ENCODE peak calls at places on chromosomes 4 and X, in nine cellular contexts. D is HL-60, Q is GM23338, B is suprapubic skin, H is H1, K is breast epithelium, F is sigmoid colon, S is Panc1, Y is SK-N-SH. J is an unnamed sample.

GRCh38 chr4:80173387-80173786 is 23.9 kb upstream of the PRDM8 start:
- DNase-seq in D (no peak), Q (no peak), B (no peak), H (no peak), K (no peak), F (no peak), S (no peak), Y (no peak), J (no peak)

GRCh38 chr4:20761382-20761781 is 61.1 kb downstream of the PACRGL start:
- DNase-seq in D (no peak), Q (peak; percentile 7), B (no peak), H (no peak), K (no peak), F (no peak), S (no peak), Y (no peak), J (no peak)

GRCh38 chrX:140391313-140391712 is 113.6 kb downstream of the SOX3 start:
- DNase-seq in D (no peak), Q (no peak), B (no peak), H (no peak), K (peak; percentile 24), F (no peak), S (no peak), Y (no peak), J (no peak)

GRCh38 chr4:73897380-73898136 is 28.4 kb downstream of the CXCL1 start:
- DNase-seq in D (no peak), Q (no peak), B (no peak), H (no peak), K (no peak), F (no peak), S (no peak), Y (no peak), J (no peak)

GRCh38 chr4:101853691-101854090 is 63.2 kb downstream of the BANK1 start:
- DNase-seq in D (no peak), Q (no peak), B (no peak), H (no peak), K (no peak), F (no peak), S (no peak), Y (no peak), J (no peak)

GRCh38 chr4:98262431-98262830 is 1.2 kb downstream of the RAP1GDS1 start:
- DNase-seq in D (no peak), Q (peak; percentile 8), B (no peak), H (no peak), K (no peak), F (no peak), S (no peak), Y (no peak), J (no peak)

GRCh38 chr4:4578981-4579380 is 37.1 kb upstream of the STX18 start:
- DNase-seq in D (no peak), Q (peak; percentile 46), B (no peak), H (no peak), K (no peak), F (no peak), S (no peak), Y (no peak), J (no peak)

GRCh38 chr4:2343476-2343875 is 75.0 kb downstream of the ZFYVE28 start:
- DNase-seq in D (no peak), Q (no peak), B (peak; percentile 38), H (no peak), K (peak; percentile 2), F (peak; percentile 30), S (no peak), Y (no peak), J (no peak)

GRCh38 chrX:115233497-115234219 is at the start of gene LRCH2:
- DNase-seq in D (no peak), Q (peak; percentile 55), B (no peak), H (peak; percentile 55), K (no peak), F (peak; percentile 66), S (no peak), Y (peak; percentile 86), J (no peak)

GRCh38 chr4:78885598-78885997 is 53.6 kb downstream of the PAQR3 start:
- DNase-seq in D (no peak), Q (no peak), B (no peak), H (no peak), K (no peak), F (no peak), S (no peak), Y (no peak), J (no peak)

GRCh38 chr4:126906466-126906865 is 726.3 kb upstream of the INTU start:
- DNase-seq in D (no peak), Q (peak; percentile 44), B (no peak), H (no peak), K (no peak), F (no peak), S (no peak), Y (no peak), J (no peak)

GRCh38 chrX:10062352-10062751 is 94.4 kb upstream of the CLCN4 start:
- DNase-seq in D (no peak), Q (no peak), B (no peak), H (no peak), K (no peak), F (no peak), S (no peak), Y (no peak), J (no peak)

GRCh38 chr4:13478707-13479106 is 5.4 kb downstream of the RAB28 start:
- DNase-seq in D (no peak), Q (no peak), B (no peak), H (no peak), K (no peak), F (no peak), S (no peak), Y (no peak), J (no peak)

GRCh38 chrX:153592966-153593688 is 5.8 kb downstream of the CCNQ start:
- DNase-seq in D (no peak), Q (no peak), B (no peak), H (no peak), K (no peak), F (no peak), S (no peak), Y (peak; percentile 83), J (no peak)

GRCh38 chrX:107766470-107767140 is 9.0 kb downstream of the TSC22D3 start:
- DNase-seq in D (no peak), Q (no peak), B (no peak), H (no peak), K (no peak), F (peak; percentile 88), S (no peak), Y (no peak), J (no peak)

GRCh38 chr4:166460769-166461550 is 587.9 kb downstream of the TLL1 start:
- DNase-seq in D (no peak), Q (no peak), B (no peak), H (no peak), K (no peak), F (no peak), S (no peak), Y (no peak), J (no peak)

GRCh38 chrX:153662266-153662665 is 11.3 kb downstream of the PNCK start:
- DNase-seq in D (no peak), Q (peak; percentile 81), B (peak; percentile 73), H (peak; percentile 76), K (no peak), F (peak; percentile 71), S (no peak), Y (peak; percentile 27), J (no peak)

GRCh38 chr4:1030559-1030958 is 19.1 kb downstream of the FGFRL1 start:
- DNase-seq in D (no peak), Q (no peak), B (no peak), H (no peak), K (no peak), F (no peak), S (no peak), Y (no peak), J (no peak)

GRCh38 chrX:39611468-39611867 is 486.3 kb downstream of the BCOR start:
- DNase-seq in D (no peak), Q (no peak), B (no peak), H (no peak), K (no peak), F (no peak), S (no peak), Y (no peak), J (no peak)
- TF ChIP-seq POLR2AphosphoS5 in D (no peak), Q (no peak), B (no peak), H (no peak), K (no peak), F (no peak), S (no peak), Y (no peak), J (no peak)

GRCh38 chr4:122854860-122855259 is 28.2 kb downstream of the FGF2 start:
- DNase-seq in D (no peak), Q (no peak), B (no peak), H (no peak), K (peak; percentile 82), F (no peak), S (no peak), Y (no peak), J (no peak)
- H3K4me3 ChIP-seq in D (no peak overlapping the region), Q (peak overlapping the region; percentile 20), B (peak overlapping the region; percentile 21), H (no peak overlapping the region), K (peak overlapping the region; percentile 20), F (peak overlapping the region; percentile 20), S (peak overlapping the region; percentile 4), Y (no peak overlapping the region), J (peak overlapping the region; percentile 28)

DNA sequence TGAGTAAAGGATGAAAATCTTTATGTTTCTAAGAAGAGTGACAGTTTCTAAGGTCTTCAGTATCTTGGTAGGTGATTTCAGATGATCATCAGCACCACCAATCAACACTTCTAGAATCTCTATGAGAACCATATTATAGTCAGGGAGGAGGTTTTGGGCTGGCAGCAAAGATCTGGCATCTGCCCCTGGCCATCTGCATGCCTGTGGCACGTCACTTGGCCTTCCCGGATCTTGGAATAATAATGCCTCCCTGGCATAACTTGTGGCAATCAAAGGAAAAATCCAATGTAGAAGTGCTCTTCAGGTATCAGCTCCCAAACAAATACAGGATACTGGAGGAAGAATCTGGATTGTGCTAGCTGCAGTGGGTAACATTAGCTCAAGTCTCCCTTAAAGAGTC is 57.3 kb downstream of the RASL11B start:
- DNase-seq in D (no peak), Q (no peak), B (no peak), H (no peak), K (no peak), F (no peak), S (no peak), Y (no peak), J (no peak)
- TF ChIP-seq POLR2AphosphoS5 in D (no peak), Q (no peak), B (no peak), H (no peak), K (no peak), F (no peak), S (no peak), Y (no peak), J (no peak)

DNA sequence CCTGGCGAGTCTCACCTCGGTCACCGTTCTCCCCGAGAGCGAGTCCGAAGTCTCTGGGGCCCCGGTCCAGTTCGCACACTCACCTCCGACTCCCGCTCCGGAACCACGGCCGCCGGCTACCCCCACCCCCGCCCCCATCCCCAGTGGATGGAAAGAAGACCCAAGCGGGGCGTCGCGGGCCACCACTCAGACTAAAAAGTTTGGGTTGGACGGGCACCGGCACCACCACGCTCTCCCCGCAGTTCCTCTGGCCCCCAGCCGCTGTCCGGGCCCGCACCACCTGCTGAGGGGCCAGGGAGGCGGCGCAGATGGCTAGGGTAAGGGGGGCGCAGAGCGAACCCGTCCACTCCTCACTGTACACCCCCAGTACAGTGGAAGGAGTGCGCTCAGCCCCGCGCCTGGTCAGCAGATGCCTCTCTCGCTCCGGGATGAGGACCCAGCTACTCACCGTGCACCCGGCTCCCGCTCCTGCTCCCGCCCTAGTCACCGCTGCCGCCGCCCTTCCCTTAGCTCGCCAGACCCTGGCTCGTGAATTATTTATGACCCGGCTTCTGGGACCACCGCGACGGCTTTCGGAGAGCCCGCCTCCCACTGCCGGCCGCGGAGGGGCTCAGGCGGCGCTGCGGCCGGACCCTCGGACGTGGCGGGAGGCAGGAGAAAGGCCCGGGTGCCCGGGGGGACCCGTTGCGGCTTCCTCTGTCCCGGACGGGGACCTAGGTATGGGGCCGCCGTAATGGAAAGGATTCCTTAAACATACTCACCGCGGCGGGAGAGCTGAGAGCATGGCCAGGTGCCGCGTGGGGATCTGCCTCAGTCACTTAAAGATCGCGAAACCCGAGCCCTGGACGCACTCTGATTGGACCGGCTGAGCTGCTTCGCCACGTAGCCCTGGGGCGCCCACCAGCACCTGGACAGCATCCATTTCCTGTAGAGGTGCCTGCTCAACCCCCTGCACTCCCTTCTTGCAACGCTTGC is at the start of gene PROM1:
- DNase-seq in D (no peak), Q (peak; percentile 82), B (no peak), H (peak; percentile 76), K (peak; percentile 53), F (no peak), S (no peak), Y (peak; percentile 81), J (peak; percentile 87)
- H3K4me3 ChIP-seq in D (peak within 1 kb of the TSS; percentile 24), Q (peak within 1 kb of the TSS; percentile 93), B (peak within 1 kb of the TSS; percentile 53), H (peak within 1 kb of the TSS; percentile 94), K (peak within 1 kb of the TSS; percentile 58), F (peak within 1 kb of the TSS; percentile 55), S (peak within 1 kb of the TSS; percentile 12), Y (peak within 1 kb of the TSS; percentile 46), J (peak within 1 kb of the TSS; percentile 60)